ENCODE peak calls at places on chromosomes 13 and 19, in four cellular contexts. L, E, O and T are unnamed samples.

GRCh38 chr13:99821741-99822140 is 149.8 kb downstream of the ZIC5 start:
- DNase-seq in L (no peak), E (no peak), O (no peak), T (no peak)

GRCh38 chr19:35549174-35549788 is 3.9 kb downstream of the TMEM147 start:
- DNase-seq in L (peak; percentile 56), E (no peak), O (no peak), T (no peak)

GRCh38 chr13:37446503-37446902 is 152.1 kb downstream of the POSTN start:
- DNase-seq in L (peak; percentile 93), E (peak; percentile 35), O (peak; percentile 72), T (no peak)

GRCh38 chr13:113592571-113592970 is 8.0 kb downstream of the TFDP1 start:
- DNase-seq in L (no peak), E (no peak), O (peak; percentile 30), T (no peak)

GRCh38 chr13:113176292-113176691 is 17.8 kb downstream of the PROZ start:
- DNase-seq in L (no peak), E (no peak), O (no peak), T (no peak)

GRCh38 chr13:61927648-61928047 is 512.0 kb upstream of the PCDH20 start:
- DNase-seq in L (no peak), E (no peak), O (no peak), T (no peak)

GRCh38 chr13:48939728-48940127 is 36.0 kb upstream of the FNDC3A start:
- DNase-seq in L (no peak), E (no peak), O (no peak), T (no peak)

GRCh38 chr13:37109080-37109678 is 3.7 kb upstream of the CSNK1A1L start:
- DNase-seq in L (peak; percentile 62), E (no peak), O (no peak), T (no peak)

GRCh38 chr19:3507371-3508120 is 1.4 kb downstream of the FZR1 start:
- DNase-seq in L (no peak), E (no peak), O (no peak), T (no peak)

GRCh38 chr19:29665826-29666633 is 769 bp downstream of the PLEKHF1 start:
- DNase-seq in L (peak; percentile 66), E (peak; percentile 86), O (peak; percentile 88), T (peak; percentile 81)
- H3K4me1 ChIP-seq in L (peaks cover 25% of the 10 kb centered on the region), E (peaks cover 69% of the 10 kb centered on the region), O (peaks cover 64% of the 10 kb centered on the region), T (peaks cover 64% of the 10 kb centered on the region)

DNA sequence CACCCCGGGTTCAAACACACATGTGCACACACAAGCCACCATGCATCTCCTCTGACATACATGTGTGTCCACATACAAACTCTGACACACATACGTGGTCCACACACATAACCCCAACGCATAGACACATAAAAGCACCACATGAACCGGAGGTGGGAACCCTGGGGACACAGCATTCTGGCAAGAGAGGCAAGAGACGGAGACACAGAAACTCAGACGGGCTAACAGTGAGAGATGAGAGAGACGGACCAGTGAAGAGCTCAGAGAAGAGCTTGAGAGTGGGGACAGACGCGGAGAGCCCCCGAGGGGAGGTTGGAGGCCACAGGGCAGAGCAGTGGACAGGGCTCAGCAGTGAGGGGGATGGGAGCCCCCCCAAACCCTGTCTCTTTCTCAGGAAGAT is 9.3 kb upstream of the ERFL start:
- DNase-seq in L (no peak), E (no peak), O (no peak), T (no peak)
- H3K4me3 ChIP-seq in L (no peak overlapping the region), E (no peak overlapping the region), O (no peak overlapping the region), T (no peak overlapping the region)

GRCh38 chr13:110617326-110618072 is 2.2 kb downstream of the NAXD start:
- DNase-seq in L (peak; percentile 97), E (peak; percentile 56), O (no peak), T (peak; percentile 18)

GRCh38 chr13:110616103-110617101 is 1.1 kb downstream of the NAXD start:
- DNase-seq in L (peak; percentile 72), E (peak; percentile 51), O (peak; percentile 72), T (peak; percentile 12)

GRCh38 chr13:110618780-110619179 is 3.4 kb downstream of the NAXD start:
- DNase-seq in L (no peak), E (no peak), O (no peak), T (no peak)

GRCh38 chr13:110620596-110620995 is 5.3 kb downstream of the NAXD start:
- DNase-seq in L (no peak), E (no peak), O (no peak), T (no peak)

DNA sequence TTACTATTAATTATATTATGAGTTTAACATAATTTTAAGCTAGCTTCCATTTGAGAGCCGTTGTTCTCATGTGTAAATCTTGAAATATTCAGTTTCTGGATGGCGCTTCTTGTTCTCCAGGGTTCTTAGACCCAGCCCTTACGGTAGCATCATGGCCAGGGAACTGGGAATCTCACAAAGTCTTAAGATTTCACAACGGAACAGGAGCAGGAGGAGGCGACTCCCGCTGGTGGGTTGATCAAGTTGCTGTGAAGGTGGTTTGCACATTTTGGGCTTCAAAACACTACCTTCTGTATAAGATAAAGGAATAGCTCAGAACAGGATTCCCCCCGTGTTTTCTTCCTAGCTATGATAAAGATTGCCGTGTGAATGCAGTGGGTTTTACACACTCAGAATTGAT is 2.8 kb downstream of the NAXD start:
- DNase-seq in L (no peak), E (no peak), O (no peak), T (no peak)
- TF ChIP-seq CTCF in L (no peak), E (no peak), O (no peak), T (no peak)

GRCh38 chr19:55146648-55147218 is 2.3 kb downstream of the TNNT1 start:
- DNase-seq in L (no peak), E (no peak), O (no peak), T (peak; percentile 36)
- H3K4me1 ChIP-seq in L (peaks cover 1% of the 10 kb centered on the region), E (peaks cover 9% of the 10 kb centered on the region), O (no peaks in the 10 kb centered on the region), T (peaks cover 30% of the 10 kb centered on the region)

GRCh38 chr13:79589605-79590511 is 108.9 kb downstream of the NDFIP2 start:
- DNase-seq in L (no peak), E (no peak), O (no peak), T (no peak)
- H3K4me3 ChIP-seq in L (no peak overlapping the region), E (no peak overlapping the region), O (no peak overlapping the region), T (no peak overlapping the region)

GRCh38 chr19:7915250-7916136 is 863 bp downstream of the TGFBR3L start:
- DNase-seq in L (no peak), E (no peak), O (no peak), T (no peak)

GRCh38 chr19:7916137-7916907 is 1.7 kb downstream of the TGFBR3L start:
- DNase-seq in L (no peak), E (no peak), O (no peak), T (no peak)

GRCh38 chr19:7918615-7919421 is 1.3 kb upstream of the SNAPC2 start:
- DNase-seq in L (no peak), E (no peak), O (no peak), T (no peak)

GRCh38 chr19:7916908-7917291 is 2.3 kb downstream of the TGFBR3L start:
- DNase-seq in L (no peak), E (no peak), O (no peak), T (no peak)

GRCh38 chr19:7917292-7918061 is 2.7 kb upstream of the SNAPC2 start:
- DNase-seq in L (peak; percentile 45), E (no peak), O (no peak), T (no peak)
- TF ChIP-seq CTCF in L (peak; percentile 53), E (peak; percentile 49), O (peak; percentile 56), T (peak; percentile 26)